ENCODE peak calls at places on chromosomes 13 and 19, in four cellular contexts. S is stomach, Z is Peyer's patch, U is IMR-90. B is an unnamed sample.

GRCh38 chr13:93235258-93236015 is 8.8 kb downstream of the GPC6 start:
- DNase-seq in Z (no peak), S (no peak), U (peak; percentile 80), B (no peak)

GRCh38 chr13:99694251-99694650 is 193.0 kb downstream of the TM9SF2 start:
- DNase-seq in U (no peak), S (no peak), Z (no peak), B (no peak)

GRCh38 chr13:60583911-60584753 is 187.1 kb downstream of the TDRD3 start:
- DNase-seq in U (peak; percentile 73), S (no peak), Z (no peak), B (no peak)

GRCh38 chr19:51107406-51108065 is 673 bp downstream of the CTU1 start:
- DNase-seq in U (peak; percentile 20), Z (no peak), S (no peak), B (no peak)

GRCh38 chr19:42469311-42470239 is 26.8 kb upstream of the CXCL17 start:
- DNase-seq in S (no peak), Z (no peak), U (no peak), B (no peak)

GRCh38 chr19:2055871-2056809 is 5.1 kb upstream of the MKNK2 start:
- DNase-seq in S (no peak), Z (peak; percentile 82), U (peak; percentile 64), B (peak; percentile 86)

GRCh38 chr13:23901365-23901764 is 4.1 kb upstream of the C1QTNF9B start:
- DNase-seq in Z (no peak), U (peak; percentile 61), S (no peak), B (no peak)

GRCh38 chr13:102702965-102703720 is 8.3 kb upstream of the METTL21C start:
- DNase-seq in Z (no peak), U (no peak), S (no peak), B (no peak)

GRCh38 chr13:45042539-45042938 is 53.2 kb downstream of the GPALPP1 start:
- DNase-seq in U (no peak), Z (no peak), S (no peak), B (no peak)

GRCh38 chr13:107421951-107422350 is 793.4 kb downstream of the LIG4 start:
- DNase-seq in S (no peak), U (peak; percentile 6), Z (no peak), B (no peak)

GRCh38 chr13:25401958-25402357 is 30.2 kb downstream of the ATP8A2 start:
- DNase-seq in Z (no peak), U (no peak), S (no peak), B (no peak)

DNA sequence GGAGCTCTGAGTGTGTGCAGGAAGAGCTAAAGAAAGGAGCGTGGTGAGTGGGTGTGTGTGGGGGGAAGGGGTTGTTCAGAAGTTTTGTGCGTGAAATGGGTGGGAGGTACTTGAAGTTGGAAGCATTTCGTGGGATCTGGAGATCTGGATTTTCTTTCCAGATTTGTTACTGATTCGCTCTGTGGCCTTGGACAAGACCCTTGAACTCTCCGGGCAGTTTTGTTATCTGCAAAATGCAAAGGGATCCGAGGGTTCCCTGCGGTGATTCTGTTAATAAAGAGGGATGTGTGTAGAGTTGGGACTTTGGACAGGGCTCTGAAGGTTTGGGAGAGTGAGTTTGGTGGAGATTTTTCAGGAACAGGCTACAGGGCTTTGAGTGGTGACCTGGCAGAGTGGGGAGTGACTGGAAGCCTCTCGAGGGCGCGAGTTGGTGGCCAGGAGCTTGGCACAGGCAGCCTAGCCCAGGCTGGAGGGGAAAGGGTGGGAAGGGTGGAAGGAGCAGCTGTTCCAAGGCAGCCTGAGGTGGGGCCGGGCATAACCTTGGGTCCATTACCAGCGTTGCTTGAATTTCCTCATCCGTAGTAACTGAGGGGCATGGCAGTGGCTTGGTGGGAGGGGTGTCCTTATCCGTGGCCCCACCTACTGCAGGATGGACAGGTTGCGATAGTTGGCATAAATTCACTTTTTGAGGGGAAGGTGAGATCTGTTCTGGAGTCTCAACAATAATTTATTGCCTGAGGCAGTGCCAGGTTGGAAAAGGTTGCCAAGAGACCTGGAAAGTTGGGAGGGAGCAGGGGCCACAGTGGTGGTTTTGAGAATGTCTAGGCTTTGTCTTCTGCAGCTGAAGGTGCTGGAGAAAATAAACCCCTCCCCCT is 2.1 kb downstream of the ACTN4 start:
- DNase-seq in Z (peak; percentile 85), S (peak; percentile 61), U (no peak), B (peak; percentile 85)
- TF ChIP-seq POLR2A in Z (peak; percentile 82), S (no peak), U (no peak), B (no peak)

DNA sequence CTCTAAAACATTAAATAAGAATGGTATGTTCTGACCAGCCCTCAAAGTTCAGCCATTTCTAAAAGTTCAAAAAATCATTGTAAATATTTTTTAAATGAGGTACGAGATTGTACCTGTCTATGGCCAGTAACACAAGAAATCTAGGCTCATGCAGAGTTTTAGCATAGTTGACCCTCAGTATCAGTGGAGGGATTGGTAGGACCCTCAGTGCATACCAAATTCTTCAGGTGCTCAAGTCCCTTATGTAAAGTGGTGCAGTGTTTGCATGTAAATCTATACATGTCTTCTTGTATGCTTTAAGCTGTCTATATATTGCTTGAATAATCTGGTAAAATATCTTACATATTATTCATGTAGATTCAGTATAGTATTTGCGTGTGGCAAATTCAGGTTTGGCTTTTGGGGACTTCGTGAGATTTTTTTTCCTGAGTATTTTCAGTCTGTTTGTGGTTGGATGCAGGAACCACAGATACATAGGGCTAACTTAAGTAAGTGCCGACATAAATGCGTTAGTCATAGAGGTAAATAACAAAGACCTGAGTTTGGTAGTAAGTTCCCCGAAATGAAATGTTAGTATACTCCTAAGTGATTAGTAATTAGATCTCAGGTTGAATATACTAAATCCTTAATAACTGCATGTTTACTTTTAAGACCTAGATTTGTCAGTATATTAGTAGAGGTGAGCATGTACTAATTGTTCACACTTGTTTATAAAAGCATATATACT is 7.8 kb downstream of the MIR17HG start:
- DNase-seq in U (no peak), S (no peak), Z (no peak), B (no peak)
- H3K36me3 ChIP-seq in U (peaks cover 15% of the 10 kb centered on the region), S (peaks cover 5% of the 10 kb centered on the region), Z (peaks cover 4% of the 10 kb centered on the region), B (no peaks in the 10 kb centered on the region)

GRCh38 chr19:19662866-19663291 is 597 bp downstream of the ATP13A1 start:
- DNase-seq in U (peak; percentile 4), Z (no peak), S (no peak), B (no peak)

GRCh38 chr19:19662344-19662743 is 1.1 kb downstream of the ATP13A1 start:
- DNase-seq in S (no peak), Z (peak; percentile 43), U (no peak), B (no peak)

GRCh38 chr19:19661141-19661674 is 2.3 kb downstream of the ATP13A1 start:
- DNase-seq in S (no peak), Z (no peak), U (no peak), B (no peak)

GRCh38 chr19:19661675-19662251 is 1.7 kb downstream of the ATP13A1 start:
- DNase-seq in S (no peak), U (no peak), Z (peak; percentile 70), B (peak; percentile 79)

GRCh38 chr19:19663292-19664120 is at the start of gene ATP13A1:
- DNase-seq in S (peak; percentile 96), U (peak; percentile 97), Z (peak; percentile 98), B (peak; percentile 100)
- TF ChIP-seq POLR2A in S (no peak), U (peak; percentile 76), Z (peak; percentile 80), B (no peak)

GRCh38 chr19:49602806-49603205 is 11.8 kb downstream of the PRR12 start:
- DNase-seq in S (no peak), Z (no peak), U (no peak), B (no peak)
- H3K36me3 ChIP-seq in S (peaks cover 74% of the 10 kb centered on the region), Z (peaks cover 90% of the 10 kb centered on the region), U (peaks cover 72% of the 10 kb centered on the region), B (peaks cover 100% of the 10 kb centered on the region)

B was measured in spleen.